ENCODE peak calls at places on chromosomes 12 and 14, in six cellular contexts. V is fibroblast of lung, K is HCT116, B is GM23338, H is astrocyte, M is PC-3. D is an unnamed sample.

GRCh38 chr12:5480953-5481300 is 49.0 kb downstream of the NTF3 start:
- DNase-seq in V (no peak), K (no peak), B (peak; percentile 55), H (no peak), M (no peak), D (no peak)

GRCh38 chr12:96274331-96274730 is 80.2 kb downstream of the ELK3 start:
- DNase-seq in V (peak; percentile 54), K (no peak), B (no peak), H (peak; percentile 75), M (no peak), D (no peak)

GRCh38 chr14:58082491-58083098 is 69.4 kb downstream of the ARMH4 start:
- DNase-seq in V (peak; percentile 85), K (peak; percentile 19), B (no peak), H (peak; percentile 91), M (peak; percentile 98), D (peak; percentile 52)

GRCh38 chr14:38420045-38420444 is 164.2 kb upstream of the CLEC14A start:
- DNase-seq in V (peak; percentile 39), K (no peak), B (no peak), H (peak; percentile 27), M (no peak), D (no peak)

GRCh38 chr14:103286968-103287850 is 46.8 kb upstream of the EIF5 start:
- DNase-seq in V (no peak), K (no peak), B (no peak), H (no peak), M (no peak), D (no peak)

GRCh38 chr12:124567035-124567672 is at the start of gene NCOR2:
- DNase-seq in V (no peak), K (no peak), B (peak; percentile 64), H (no peak), M (peak; percentile 10), D (no peak)

GRCh38 chr12:67269632-67270578 is 747 bp downstream of the CAND1 start:
- DNase-seq in V (peak; percentile 30), K (no peak), B (peak; percentile 85), H (peak; percentile 23), M (peak; percentile 33), D (peak; percentile 69)

GRCh38 chr12:124428136-124428791 is 133.4 kb downstream of the RFLNA start:
- DNase-seq in V (peak; percentile 82), K (no peak), B (no peak), H (peak; percentile 75), M (no peak), D (peak; percentile 80)

GRCh38 chr14:36585100-36585499 is 2.7 kb upstream of the NKX2-8 start:
- DNase-seq in V (no peak), K (no peak), B (no peak), H (no peak), M (no peak), D (no peak)

GRCh38 chr14:65846469-65846868 is 433.9 kb downstream of the FUT8 start:
- DNase-seq in V (no peak), K (no peak), B (peak; percentile 22), H (no peak), M (no peak), D (no peak)

DNA sequence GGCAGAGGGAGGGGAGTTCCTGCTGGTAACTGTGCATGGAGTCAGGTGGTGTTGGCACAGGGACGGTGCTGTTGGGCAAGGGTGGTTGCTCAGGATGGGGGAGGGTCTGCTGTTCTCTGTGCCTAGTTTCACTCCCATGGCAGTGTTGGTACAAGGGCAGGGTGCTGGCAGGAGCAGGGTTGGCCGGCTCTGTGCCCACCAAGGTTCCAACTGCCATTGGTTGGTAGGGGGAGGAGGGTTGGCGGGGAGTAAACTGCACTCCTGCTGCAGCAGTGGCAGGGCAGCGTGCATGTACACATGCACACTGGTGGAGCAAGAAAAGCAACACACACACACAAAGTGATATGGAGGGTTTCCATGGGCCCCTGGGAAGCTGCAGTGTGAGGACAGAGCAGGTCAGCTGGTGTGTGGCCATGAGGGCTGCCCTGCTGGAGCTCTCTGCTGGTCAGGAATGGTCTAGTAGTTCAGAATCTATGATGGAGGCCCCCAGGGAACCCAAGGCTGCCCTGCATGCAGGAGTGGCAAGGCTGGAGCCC is 269.9 kb upstream of the MGAT4C start:
- DNase-seq in V (no peak), K (no peak), B (no peak), H (no peak), M (no peak), D (no peak)
- H3K27ac ChIP-seq in V (no peak overlapping the region), K (no peak overlapping the region), B (no peak overlapping the region), H (no peak overlapping the region), M (no peak overlapping the region), D (no peak overlapping the region)

GRCh38 chr12:107844312-107844921 is 69.9 kb downstream of the ASCL4 start:
- DNase-seq in V (no peak), K (no peak), B (peak; percentile 78), H (no peak), M (no peak), D (peak; percentile 29)
- TF ChIP-seq EZH2 in V (no peak), K (no peak), B (peak; percentile 21), H (peak; percentile 56), M (no peak), D (no peak)

GRCh38 chr12:2341871-2342270 is 289.1 kb downstream of the CACNA1C start:
- DNase-seq in V (peak; percentile 91), K (no peak), B (no peak), H (peak; percentile 80), M (peak; percentile 38), D (no peak)

GRCh38 chr12:2338381-2338780 is 285.6 kb downstream of the CACNA1C start:
- DNase-seq in V (no peak), K (no peak), B (no peak), H (no peak), M (no peak), D (no peak)

GRCh38 chr12:2339022-2339431 is 286.2 kb downstream of the CACNA1C start:
- DNase-seq in V (peak; percentile 87), K (no peak), B (no peak), H (peak; percentile 88), M (peak; percentile 69), D (no peak)

GRCh38 chr12:2343672-2344071 is 290.9 kb downstream of the CACNA1C start:
- DNase-seq in V (no peak), K (no peak), B (no peak), H (no peak), M (no peak), D (no peak)

GRCh38 chr12:2341051-2341751 is 288.4 kb downstream of the CACNA1C start:
- DNase-seq in V (no peak), K (no peak), B (no peak), H (no peak), M (no peak), D (no peak)
- H3K4me2 ChIP-seq in V (no peak overlapping the region), K (no peak overlapping the region), B (no peak overlapping the region), H (peak overlapping the region; percentile 24), M (no peak overlapping the region), D (no peak overlapping the region)

DNA sequence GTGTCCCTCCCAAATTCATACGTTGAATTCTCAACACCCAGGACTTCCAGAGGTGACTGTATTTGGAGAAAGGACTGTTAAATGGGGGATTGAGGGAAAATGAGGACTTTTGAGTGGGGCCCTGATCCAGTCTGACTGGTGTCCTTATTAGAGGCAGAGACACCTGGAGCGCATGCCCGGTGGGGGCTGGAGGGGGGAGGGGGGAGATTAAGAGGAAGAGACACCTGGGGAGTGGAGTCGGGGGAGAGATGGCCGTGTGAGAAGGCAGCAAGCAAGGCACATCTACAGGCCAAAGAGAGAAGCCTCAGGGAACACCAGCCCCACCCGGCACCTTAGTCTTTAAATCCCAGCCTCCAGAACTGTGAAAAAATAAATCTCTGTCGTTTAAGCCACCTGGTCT is 209.7 kb downstream of the SLC41A2 start:
- DNase-seq in V (no peak), K (no peak), B (no peak), H (no peak), M (no peak), D (no peak)
- H3K27ac ChIP-seq in V (no peak overlapping the region), K (no peak overlapping the region), B (no peak overlapping the region), H (no peak overlapping the region), M (no peak overlapping the region), D (no peak overlapping the region)

GRCh38 chr12:49091056-49091835 is 3.4 kb downstream of the DHH start:
- DNase-seq in V (no peak), K (no peak), B (peak; percentile 14), H (no peak), M (no peak), D (no peak)

GRCh38 chr12:49089831-49090773 is 4.5 kb downstream of the DHH start:
- DNase-seq in V (peak; percentile 36), K (no peak), B (peak; percentile 64), H (peak; percentile 32), M (peak; percentile 35), D (peak; percentile 32)

GRCh38 chr12:49086116-49086515 is 8.5 kb downstream of the DHH start:
- DNase-seq in V (no peak), K (no peak), B (no peak), H (peak; percentile 36), M (no peak), D (no peak)

GRCh38 chr12:49088932-49089330 is 5.7 kb downstream of the DHH start:
- DNase-seq in V (no peak), K (no peak), B (no peak), H (no peak), M (no peak), D (no peak)

GRCh38 chr12:49088190-49088931 is 6.2 kb downstream of the DHH start:
- DNase-seq in V (peak; percentile 90), K (peak; percentile 94), B (peak; percentile 93), H (peak; percentile 87), M (peak; percentile 95), D (peak; percentile 93)
- TF ChIP-seq EZH2 in V (peak; percentile 12), K (no peak), B (peak; percentile 58), H (no peak), M (no peak), D (no peak)

GRCh38 chr14:105918496-105919262 is 392.3 kb downstream of the TMEM121 start:
- DNase-seq in V (no peak), K (no peak), B (no peak), H (no peak), M (no peak), D (no peak)
- H3K4me2 ChIP-seq in V (no peak overlapping the region), K (no peak overlapping the region), B (no peak overlapping the region), H (no peak overlapping the region), M (no peak overlapping the region), D (no peak overlapping the region)

DNA sequence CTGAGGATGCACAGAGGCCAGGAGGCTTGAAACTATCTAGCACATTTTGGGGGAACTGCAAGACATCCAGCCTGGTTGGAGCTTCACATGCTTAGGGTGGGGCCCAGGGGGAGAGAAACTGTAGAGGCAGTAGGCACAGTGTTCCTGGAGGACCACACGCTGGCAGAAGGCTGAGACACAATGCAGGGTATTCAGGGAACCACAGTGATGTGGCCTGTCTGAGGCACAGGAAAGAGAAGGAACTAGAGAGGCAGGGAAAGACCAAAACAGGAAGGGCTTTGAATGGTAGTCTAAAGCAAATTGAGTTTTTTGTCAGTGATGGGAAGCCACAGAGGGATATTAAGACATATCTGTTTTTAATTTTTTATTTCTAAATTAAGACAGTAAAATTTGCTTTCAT is 100.2 kb upstream of the PRICKLE1 start:
- DNase-seq in V (no peak), K (no peak), B (no peak), H (no peak), M (no peak), D (no peak)
- H3K27ac ChIP-seq in V (no peak overlapping the region), K (no peak overlapping the region), B (no peak overlapping the region), H (no peak overlapping the region), M (no peak overlapping the region), D (no peak overlapping the region)

D was measured in hepatocyte.